ENCODE peak calls at places on chromosomes 5 and 9, in five cellular contexts. One of them, this sample, is unnamed.

GRCh38 chr5:141420855-141421488 is at the start of gene PCDHGA11:
- DNase-seq in activated gamma-delta T cell treated with anti-CD3 and anti-CD28 coated beads, Interleukin-2, amount 50 U/mL, for 16 hours: no peak
- DNase-seq in naive thymus-derived CD8-positive, alpha-beta T cell: peak; percentile 35
- DNase-seq in HuH-7: no peak
- DNase-seq in HS-5: no peak
- DNase-seq in this sample: peak; percentile 55

GRCh38 chr9:101062686-101063085 is 34.2 kb downstream of the PLPPR1 start:
- DNase-seq in activated gamma-delta T cell treated with anti-CD3 and anti-CD28 coated beads, Interleukin-2, amount 50 U/mL, for 16 hours: no peak
- DNase-seq in HuH-7: peak; percentile 2
- DNase-seq in HS-5: no peak
- DNase-seq in naive thymus-derived CD8-positive, alpha-beta T cell: no peak
- DNase-seq in this sample: no peak

GRCh38 chr9:81431662-81432061 is 257.7 kb downstream of the TLE1 start:
- DNase-seq in naive thymus-derived CD8-positive, alpha-beta T cell: no peak
- DNase-seq in activated gamma-delta T cell treated with anti-CD3 and anti-CD28 coated beads, Interleukin-2, amount 50 U/mL, for 16 hours: no peak
- DNase-seq in HS-5: peak; percentile 96
- DNase-seq in HuH-7: no peak
- DNase-seq in this sample: no peak

GRCh38 chr9:81814794-81815464 is 113.3 kb upstream of the SPATA31D4 start:
- DNase-seq in HS-5: no peak
- DNase-seq in activated gamma-delta T cell treated with anti-CD3 and anti-CD28 coated beads, Interleukin-2, amount 50 U/mL, for 16 hours: no peak
- DNase-seq in HuH-7: peak; percentile 58
- DNase-seq in naive thymus-derived CD8-positive, alpha-beta T cell: no peak
- DNase-seq in this sample: no peak

GRCh38 chr5:133679534-133679933 is 67.2 kb upstream of the FSTL4 start:
- DNase-seq in naive thymus-derived CD8-positive, alpha-beta T cell: no peak
- DNase-seq in activated gamma-delta T cell treated with anti-CD3 and anti-CD28 coated beads, Interleukin-2, amount 50 U/mL, for 16 hours: no peak
- DNase-seq in HS-5: no peak
- DNase-seq in HuH-7: no peak
- DNase-seq in this sample: no peak

GRCh38 chr9:36018755-36019720 is 17.7 kb upstream of the RECK start:
- DNase-seq in naive thymus-derived CD8-positive, alpha-beta T cell: no peak
- DNase-seq in activated gamma-delta T cell treated with anti-CD3 and anti-CD28 coated beads, Interleukin-2, amount 50 U/mL, for 16 hours: no peak
- DNase-seq in HS-5: no peak
- DNase-seq in HuH-7: no peak
- DNase-seq in this sample: no peak

GRCh38 chr9:137030528-137030927 is 1.4 kb downstream of the FUT7 start:
- DNase-seq in HuH-7: no peak
- DNase-seq in HS-5: no peak
- DNase-seq in activated gamma-delta T cell treated with anti-CD3 and anti-CD28 coated beads, Interleukin-2, amount 50 U/mL, for 16 hours: peak; percentile 33
- DNase-seq in naive thymus-derived CD8-positive, alpha-beta T cell: peak; percentile 56
- DNase-seq in this sample: no peak

GRCh38 chr9:68894502-68894901 is 119.4 kb downstream of the PRKACG start:
- DNase-seq in naive thymus-derived CD8-positive, alpha-beta T cell: no peak
- DNase-seq in activated gamma-delta T cell treated with anti-CD3 and anti-CD28 coated beads, Interleukin-2, amount 50 U/mL, for 16 hours: no peak
- DNase-seq in HS-5: no peak
- DNase-seq in HuH-7: no peak
- DNase-seq in this sample: no peak

GRCh38 chr5:159805021-159805420 is 111.3 kb upstream of the ADRA1B start:
- DNase-seq in activated gamma-delta T cell treated with anti-CD3 and anti-CD28 coated beads, Interleukin-2, amount 50 U/mL, for 16 hours: no peak
- DNase-seq in HS-5: no peak
- DNase-seq in HuH-7: no peak
- DNase-seq in naive thymus-derived CD8-positive, alpha-beta T cell: no peak
- DNase-seq in this sample: peak; percentile 25

GRCh38 chr5:179369530-179369884 is 24.2 kb upstream of the ADAMTS2 start:
- DNase-seq in activated gamma-delta T cell treated with anti-CD3 and anti-CD28 coated beads, Interleukin-2, amount 50 U/mL, for 16 hours: no peak
- DNase-seq in naive thymus-derived CD8-positive, alpha-beta T cell: no peak
- DNase-seq in HS-5: no peak
- DNase-seq in HuH-7: no peak
- DNase-seq in this sample: no peak

GRCh38 chr9:107480386-107480789 is 9.2 kb downstream of the KLF4 start:
- DNase-seq in naive thymus-derived CD8-positive, alpha-beta T cell: no peak
- DNase-seq in HuH-7: no peak
- DNase-seq in HS-5: peak; percentile 71
- DNase-seq in activated gamma-delta T cell treated with anti-CD3 and anti-CD28 coated beads, Interleukin-2, amount 50 U/mL, for 16 hours: no peak
- DNase-seq in this sample: peak; percentile 61

GRCh38 chr5:139415221-139415861 is 11.5 kb upstream of the SPATA24 start:
- DNase-seq in activated gamma-delta T cell treated with anti-CD3 and anti-CD28 coated beads, Interleukin-2, amount 50 U/mL, for 16 hours: no peak
- DNase-seq in naive thymus-derived CD8-positive, alpha-beta T cell: no peak
- DNase-seq in HuH-7: no peak
- DNase-seq in HS-5: no peak
- DNase-seq in this sample: no peak

GRCh38 chr5:77645995-77646639 is 7.6 kb upstream of the OTP start:
- DNase-seq in HS-5: no peak
- DNase-seq in HuH-7: no peak
- DNase-seq in activated gamma-delta T cell treated with anti-CD3 and anti-CD28 coated beads, Interleukin-2, amount 50 U/mL, for 16 hours: no peak
- DNase-seq in naive thymus-derived CD8-positive, alpha-beta T cell: no peak
- DNase-seq in this sample: no peak

GRCh38 chr5:68450245-68450852 is 234.8 kb downstream of the PIK3R1 start:
- DNase-seq in naive thymus-derived CD8-positive, alpha-beta T cell: no peak
- DNase-seq in activated gamma-delta T cell treated with anti-CD3 and anti-CD28 coated beads, Interleukin-2, amount 50 U/mL, for 16 hours: no peak
- DNase-seq in HS-5: no peak
- DNase-seq in HuH-7: no peak
- DNase-seq in this sample: peak; percentile 88

GRCh38 chr5:124572973-124573372 is 173.5 kb downstream of the ZNF608 start:
- DNase-seq in HS-5: no peak
- DNase-seq in naive thymus-derived CD8-positive, alpha-beta T cell: no peak
- DNase-seq in activated gamma-delta T cell treated with anti-CD3 and anti-CD28 coated beads, Interleukin-2, amount 50 U/mL, for 16 hours: no peak
- DNase-seq in HuH-7: no peak
- DNase-seq in this sample: no peak

GRCh38 chr9:34891386-34891785 is 66.7 kb upstream of the PHF24 start:
- DNase-seq in HuH-7: no peak
- DNase-seq in activated gamma-delta T cell treated with anti-CD3 and anti-CD28 coated beads, Interleukin-2, amount 50 U/mL, for 16 hours: no peak
- DNase-seq in naive thymus-derived CD8-positive, alpha-beta T cell: no peak
- DNase-seq in HS-5: no peak
- DNase-seq in this sample: peak; percentile 2

GRCh38 chr5:38931731-38932130 is 85.9 kb downstream of the OSMR start:
- DNase-seq in HS-5: no peak
- DNase-seq in activated gamma-delta T cell treated with anti-CD3 and anti-CD28 coated beads, Interleukin-2, amount 50 U/mL, for 16 hours: no peak
- DNase-seq in naive thymus-derived CD8-positive, alpha-beta T cell: no peak
- DNase-seq in HuH-7: no peak
- DNase-seq in this sample: no peak

GRCh38 chr5:170757182-170757601 is 26.3 kb upstream of the GABRP start:
- DNase-seq in activated gamma-delta T cell treated with anti-CD3 and anti-CD28 coated beads, Interleukin-2, amount 50 U/mL, for 16 hours: no peak
- DNase-seq in HS-5: no peak
- DNase-seq in naive thymus-derived CD8-positive, alpha-beta T cell: no peak
- DNase-seq in HuH-7: no peak
- DNase-seq in this sample: peak; percentile 96

GRCh38 chr9:134683714-134684374 is 42.2 kb downstream of the COL5A1 start:
- DNase-seq in activated gamma-delta T cell treated with anti-CD3 and anti-CD28 coated beads, Interleukin-2, amount 50 U/mL, for 16 hours: no peak
- DNase-seq in naive thymus-derived CD8-positive, alpha-beta T cell: no peak
- DNase-seq in HuH-7: no peak
- DNase-seq in HS-5: no peak
- DNase-seq in this sample: no peak

GRCh38 chr9:76759726-76760125 is 4.5 kb upstream of the PCA3 start:
- DNase-seq in naive thymus-derived CD8-positive, alpha-beta T cell: no peak
- DNase-seq in HuH-7: no peak
- DNase-seq in HS-5: no peak
- DNase-seq in activated gamma-delta T cell treated with anti-CD3 and anti-CD28 coated beads, Interleukin-2, amount 50 U/mL, for 16 hours: no peak
- DNase-seq in this sample: no peak

GRCh38 chr5:57719216-57719615 is 236.6 kb upstream of the ACTBL2 start:
- DNase-seq in HuH-7: no peak
- DNase-seq in naive thymus-derived CD8-positive, alpha-beta T cell: no peak
- DNase-seq in HS-5: no peak
- DNase-seq in activated gamma-delta T cell treated with anti-CD3 and anti-CD28 coated beads, Interleukin-2, amount 50 U/mL, for 16 hours: no peak
- DNase-seq in this sample: no peak

GRCh38 chr9:75974006-75974766 is 83.7 kb downstream of the PCSK5 start:
- DNase-seq in HuH-7: no peak
- DNase-seq in activated gamma-delta T cell treated with anti-CD3 and anti-CD28 coated beads, Interleukin-2, amount 50 U/mL, for 16 hours: no peak
- DNase-seq in HS-5: no peak
- DNase-seq in naive thymus-derived CD8-positive, alpha-beta T cell: no peak
- DNase-seq in this sample: no peak

GRCh38 chr5:128403350-128403749 is 134.7 kb downstream of the FBN2 start:
- DNase-seq in activated gamma-delta T cell treated with anti-CD3 and anti-CD28 coated beads, Interleukin-2, amount 50 U/mL, for 16 hours: no peak
- DNase-seq in HS-5: no peak
- DNase-seq in HuH-7: no peak
- DNase-seq in naive thymus-derived CD8-positive, alpha-beta T cell: no peak
- DNase-seq in this sample: no peak

GRCh38 chr5:15968994-15969393 is 210.6 kb downstream of the MARCHF11 start:
- DNase-seq in HS-5: no peak
- DNase-seq in HuH-7: no peak
- DNase-seq in activated gamma-delta T cell treated with anti-CD3 and anti-CD28 coated beads, Interleukin-2, amount 50 U/mL, for 16 hours: no peak
- DNase-seq in naive thymus-derived CD8-positive, alpha-beta T cell: no peak
- DNase-seq in this sample: no peak

GRCh38 chr5:146048994-146049703 is 56.2 kb downstream of the PLAC8L1 start:
- DNase-seq in activated gamma-delta T cell treated with anti-CD3 and anti-CD28 coated beads, Interleukin-2, amount 50 U/mL, for 16 hours: no peak
- DNase-seq in naive thymus-derived CD8-positive, alpha-beta T cell: no peak
- DNase-seq in HuH-7: peak; percentile 77
- DNase-seq in HS-5: peak; percentile 39
- DNase-seq in this sample: peak; percentile 62

GRCh38 chr5:73299665-73300435 is 126.9 kb downstream of the TMEM174 start:
- DNase-seq in naive thymus-derived CD8-positive, alpha-beta T cell: no peak
- DNase-seq in HuH-7: no peak
- DNase-seq in HS-5: no peak
- DNase-seq in activated gamma-delta T cell treated with anti-CD3 and anti-CD28 coated beads, Interleukin-2, amount 50 U/mL, for 16 hours: no peak
- DNase-seq in this sample: no peak

This sample was measured in trophoblast cell.